ENCODE peak calls at places on chromosome 5, in four cellular contexts. W, V, O and H are unnamed samples.

GRCh38 chr5:136799806-136800372 is 434.5 kb upstream of the TRPC7 start:
- DNase-seq in O (no peak), V (no peak), W (no peak), H (no peak)

GRCh38 chr5:112795342-112795741 is 57.7 kb downstream of the APC start:
- DNase-seq in W (no peak), V (no peak), O (no peak), H (no peak)

GRCh38 chr5:72188176-72188575 is 80.9 kb downstream of the MAP1B start:
- DNase-seq in W (no peak), V (no peak), O (no peak), H (no peak)

GRCh38 chr5:56481147-56481997 is 248.2 kb upstream of the ANKRD55 start:
- DNase-seq in W (peak; percentile 46), O (peak; percentile 53), V (no peak), H (no peak)

GRCh38 chr5:116830079-116830478 is 255.5 kb upstream of the SEMA6A start:
- DNase-seq in O (no peak), W (no peak), V (no peak), H (no peak)

GRCh38 chr5:1666812-1667588 is 132.6 kb downstream of the MRPL36 start:
- DNase-seq in O (peak; percentile 78), W (peak; percentile 47), V (no peak), H (no peak)

GRCh38 chr5:135241536-135241935 is 157.5 kb downstream of the MACROH2A1 start:
- DNase-seq in W (no peak), V (no peak), O (no peak), H (no peak)

GRCh38 chr5:149063017-149063687 is at the start of gene SH3TC2:
- DNase-seq in O (peak; percentile 40), V (no peak), W (peak; percentile 26), H (peak; percentile 64)

GRCh38 chr5:33925278-33925677 is 10.9 kb upstream of the RXFP3 start:
- DNase-seq in O (no peak), V (no peak), W (no peak), H (no peak)

GRCh38 chr5:135826994-135827671 is 7.3 kb upstream of the SLC25A48 start:
- DNase-seq in V (no peak), O (no peak), W (no peak), H (no peak)